ENCODE peak calls at places on chromosomes 13 and 19, in seven cellular contexts. One of them, this sample, is unnamed.
A peak's percentile ranks its signal among the peaks of the same experiment; 100 is the strongest.

GRCh38 chr13:66009241-66009640 is 1220.9 kb downstream of the PCDH9 start:
- DNase-seq in H1: no peak
- DNase-seq in GM12878: no peak
- DNase-seq in tibial nerve: no peak
- DNase-seq in sigmoid colon: no peak
- DNase-seq in A549: no peak
- DNase-seq in upper lobe of left lung: no peak
- DNase-seq in this sample: no peak

GRCh38 chr19:5994407-5995165 is 16.6 kb upstream of the RANBP3 start:
- DNase-seq in H1: no peak
- DNase-seq in upper lobe of left lung: no peak
- DNase-seq in A549: no peak
- DNase-seq in tibial nerve: no peak
- DNase-seq in GM12878: no peak
- DNase-seq in sigmoid colon: no peak
- DNase-seq in this sample: no peak

GRCh38 chr13:76879211-76879875 is 6.9 kb downstream of the KCTD12 start:
- DNase-seq in sigmoid colon: peak; percentile 89
- DNase-seq in H1: no peak
- DNase-seq in tibial nerve: peak; percentile 67
- DNase-seq in upper lobe of left lung: peak; percentile 82
- DNase-seq in A549: no peak
- DNase-seq in GM12878: peak; percentile 47
- DNase-seq in this sample: peak; percentile 46

GRCh38 chr19:48244289-48244688 is 11.4 kb downstream of the CARD8 start:
- DNase-seq in upper lobe of left lung: peak; percentile 26
- DNase-seq in A549: no peak
- DNase-seq in GM12878: no peak
- DNase-seq in sigmoid colon: no peak
- DNase-seq in tibial nerve: no peak
- DNase-seq in H1: no peak
- DNase-seq in this sample: no peak

GRCh38 chr19:56369886-56370676 is 23.3 kb downstream of the ZNF582 start:
- DNase-seq in tibial nerve: no peak
- DNase-seq in sigmoid colon: no peak
- DNase-seq in upper lobe of left lung: no peak
- DNase-seq in GM12878: no peak
- DNase-seq in H1: no peak
- DNase-seq in A549: no peak
- DNase-seq in this sample: no peak

GRCh38 chr19:32566246-32566830 is 14.7 kb upstream of the PDCD5 start:
- DNase-seq in H1: no peak
- DNase-seq in upper lobe of left lung: no peak
- DNase-seq in A549: no peak
- DNase-seq in tibial nerve: no peak
- DNase-seq in GM12878: no peak
- DNase-seq in sigmoid colon: no peak
- DNase-seq in this sample: no peak

GRCh38 chr13:51995677-51996551 is 15.3 kb downstream of the ATP7B start:
- DNase-seq in GM12878: no peak
- DNase-seq in H1: no peak
- DNase-seq in upper lobe of left lung: peak; percentile 32
- DNase-seq in sigmoid colon: no peak
- DNase-seq in A549: no peak
- DNase-seq in tibial nerve: no peak
- DNase-seq in this sample: peak; percentile 45

GRCh38 chr13:71278512-71278911 is 588.5 kb downstream of the DACH1 start:
- DNase-seq in tibial nerve: no peak
- DNase-seq in sigmoid colon: no peak
- DNase-seq in A549: no peak
- DNase-seq in upper lobe of left lung: no peak
- DNase-seq in H1: no peak
- DNase-seq in GM12878: no peak
- DNase-seq in this sample: no peak

GRCh38 chr19:54136086-54136863 is 1.3 kb upstream of the CNOT3 start:
- DNase-seq in sigmoid colon: no peak
- DNase-seq in upper lobe of left lung: no peak
- DNase-seq in A549: no peak
- DNase-seq in tibial nerve: no peak
- DNase-seq in H1: no peak
- DNase-seq in GM12878: no peak
- DNase-seq in this sample: no peak

GRCh38 chr19:10740798-10741197 is 22.9 kb downstream of the DNM2 start:
- DNase-seq in upper lobe of left lung: no peak
- DNase-seq in tibial nerve: no peak
- DNase-seq in H1: no peak
- DNase-seq in GM12878: no peak
- DNase-seq in sigmoid colon: no peak
- DNase-seq in A549: no peak
- DNase-seq in this sample: no peak

GRCh38 chr13:94305463-94305862 is 174.0 kb downstream of the DCT start:
- DNase-seq in upper lobe of left lung: no peak
- DNase-seq in H1: no peak
- DNase-seq in sigmoid colon: no peak
- DNase-seq in A549: peak; percentile 3
- DNase-seq in tibial nerve: peak; percentile 39
- DNase-seq in GM12878: no peak
- DNase-seq in this sample: no peak

GRCh38 chr19:34253711-34254551 is 423 bp upstream of the GARRE1 start:
- DNase-seq in A549: no peak
- DNase-seq in sigmoid colon: peak; percentile 91
- DNase-seq in tibial nerve: peak; percentile 78
- DNase-seq in GM12878: no peak
- DNase-seq in upper lobe of left lung: peak; percentile 84
- DNase-seq in H1: peak; percentile 96
- DNase-seq in this sample: peak; percentile 92

GRCh38 chr19:17339088-17339741 is 1.9 kb downstream of the GTPBP3 start:
- DNase-seq in H1: peak; percentile 90
- DNase-seq in tibial nerve: no peak
- DNase-seq in upper lobe of left lung: no peak
- DNase-seq in GM12878: no peak
- DNase-seq in sigmoid colon: no peak
- DNase-seq in A549: no peak
- DNase-seq in this sample: no peak

GRCh38 chr13:93603043-93603442 is 376.4 kb downstream of the GPC6 start:
- DNase-seq in upper lobe of left lung: no peak
- DNase-seq in A549: peak; percentile 49
- DNase-seq in GM12878: no peak
- DNase-seq in H1: no peak
- DNase-seq in sigmoid colon: no peak
- DNase-seq in tibial nerve: no peak
- DNase-seq in this sample: no peak

GRCh38 chr19:17170538-17171297 is 44.4 kb upstream of the USE1 start:
- DNase-seq in upper lobe of left lung: no peak
- DNase-seq in tibial nerve: no peak
- DNase-seq in H1: no peak
- DNase-seq in GM12878: no peak
- DNase-seq in A549: no peak
- DNase-seq in sigmoid colon: no peak
- DNase-seq in this sample: no peak

GRCh38 chr13:95403349-95404140 is 102.3 kb upstream of the ABCC4 start:
- DNase-seq in GM12878: no peak
- DNase-seq in sigmoid colon: no peak
- DNase-seq in H1: peak; percentile 83
- DNase-seq in A549: no peak
- DNase-seq in upper lobe of left lung: no peak
- DNase-seq in tibial nerve: no peak
- DNase-seq in this sample: no peak

GRCh38 chr13:41544824-41545707 is 87.7 kb downstream of the RGCC start:
- DNase-seq in GM12878: no peak
- DNase-seq in H1: no peak
- DNase-seq in A549: no peak
- DNase-seq in upper lobe of left lung: no peak
- DNase-seq in tibial nerve: no peak
- DNase-seq in sigmoid colon: no peak
- DNase-seq in this sample: no peak

GRCh38 chr19:55258476-55258827 is 365 bp downstream of the PPP6R1 start:
- DNase-seq in tibial nerve: no peak
- DNase-seq in GM12878: no peak
- DNase-seq in A549: no peak
- DNase-seq in H1: no peak
- DNase-seq in upper lobe of left lung: no peak
- DNase-seq in sigmoid colon: no peak
- DNase-seq in this sample: no peak

GRCh38 chr19:1063030-1063908 is 3.7 kb upstream of the ARHGAP45 start:
- DNase-seq in H1: peak; percentile 67
- DNase-seq in A549: peak; percentile 77
- DNase-seq in sigmoid colon: no peak
- DNase-seq in upper lobe of left lung: peak; percentile 55
- DNase-seq in GM12878: no peak
- DNase-seq in tibial nerve: no peak
- DNase-seq in this sample: no peak

GRCh38 chr13:79435549-79435948 is 29.5 kb upstream of the RBM26 start:
- DNase-seq in upper lobe of left lung: no peak
- DNase-seq in tibial nerve: no peak
- DNase-seq in H1: no peak
- DNase-seq in A549: peak; percentile 35
- DNase-seq in sigmoid colon: no peak
- DNase-seq in GM12878: no peak
- DNase-seq in this sample: no peak

DNA sequence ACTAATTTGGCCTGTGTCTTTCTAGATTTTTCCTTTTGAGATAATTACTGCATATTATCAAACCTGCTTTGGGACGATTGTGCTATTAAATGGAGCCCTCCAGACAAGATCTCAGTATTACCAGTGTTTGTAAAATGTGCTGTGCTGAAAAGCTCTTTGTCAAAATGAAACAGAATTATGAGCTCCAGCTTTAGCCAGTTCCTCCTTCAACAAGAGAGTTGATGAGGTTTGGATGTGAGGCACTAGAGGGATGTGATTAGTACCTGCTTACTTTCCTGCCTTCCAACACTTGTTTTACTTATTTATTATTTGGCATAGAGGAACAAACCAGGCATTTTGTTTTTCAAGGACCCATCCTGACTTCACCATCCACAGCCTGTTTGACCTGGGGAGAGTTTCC is 32.8 kb upstream of the CPB2 start:
- DNase-seq in sigmoid colon: no peak
- DNase-seq in H1: no peak
- DNase-seq in tibial nerve: no peak
- DNase-seq in upper lobe of left lung: no peak
- DNase-seq in GM12878: no peak
- DNase-seq in A549: no peak
- DNase-seq in this sample: no peak
- TF ChIP-seq POLR2A in sigmoid colon: no peak
- TF ChIP-seq POLR2A in H1: no peak
- TF ChIP-seq POLR2A in tibial nerve: no peak
- TF ChIP-seq POLR2A in upper lobe of left lung: no peak
- TF ChIP-seq POLR2A in GM12878: no peak
- TF ChIP-seq POLR2A in A549: no peak
- TF ChIP-seq POLR2A in this sample: no peak

GRCh38 chr19:46821512-46822359 is 28.9 kb downstream of the AP2S1 start:
- DNase-seq in tibial nerve: no peak
- DNase-seq in H1: no peak
- DNase-seq in upper lobe of left lung: no peak
- DNase-seq in A549: no peak
- DNase-seq in GM12878: no peak
- DNase-seq in sigmoid colon: no peak
- DNase-seq in this sample: peak; percentile 67
- H3K4me1 ChIP-seq in tibial nerve: peaks cover 13% of the 10 kb centered on the region
- H3K4me1 ChIP-seq in H1: no peaks in the 10 kb centered on the region
- H3K4me1 ChIP-seq in upper lobe of left lung: peaks cover 16% of the 10 kb centered on the region
- H3K4me1 ChIP-seq in A549: no peaks in the 10 kb centered on the region
- H3K4me1 ChIP-seq in GM12878: peaks cover 27% of the 10 kb centered on the region
- H3K4me1 ChIP-seq in sigmoid colon: no peaks in the 10 kb centered on the region
- H3K4me1 ChIP-seq in this sample: peaks cover 19% of the 10 kb centered on the region

DNA sequence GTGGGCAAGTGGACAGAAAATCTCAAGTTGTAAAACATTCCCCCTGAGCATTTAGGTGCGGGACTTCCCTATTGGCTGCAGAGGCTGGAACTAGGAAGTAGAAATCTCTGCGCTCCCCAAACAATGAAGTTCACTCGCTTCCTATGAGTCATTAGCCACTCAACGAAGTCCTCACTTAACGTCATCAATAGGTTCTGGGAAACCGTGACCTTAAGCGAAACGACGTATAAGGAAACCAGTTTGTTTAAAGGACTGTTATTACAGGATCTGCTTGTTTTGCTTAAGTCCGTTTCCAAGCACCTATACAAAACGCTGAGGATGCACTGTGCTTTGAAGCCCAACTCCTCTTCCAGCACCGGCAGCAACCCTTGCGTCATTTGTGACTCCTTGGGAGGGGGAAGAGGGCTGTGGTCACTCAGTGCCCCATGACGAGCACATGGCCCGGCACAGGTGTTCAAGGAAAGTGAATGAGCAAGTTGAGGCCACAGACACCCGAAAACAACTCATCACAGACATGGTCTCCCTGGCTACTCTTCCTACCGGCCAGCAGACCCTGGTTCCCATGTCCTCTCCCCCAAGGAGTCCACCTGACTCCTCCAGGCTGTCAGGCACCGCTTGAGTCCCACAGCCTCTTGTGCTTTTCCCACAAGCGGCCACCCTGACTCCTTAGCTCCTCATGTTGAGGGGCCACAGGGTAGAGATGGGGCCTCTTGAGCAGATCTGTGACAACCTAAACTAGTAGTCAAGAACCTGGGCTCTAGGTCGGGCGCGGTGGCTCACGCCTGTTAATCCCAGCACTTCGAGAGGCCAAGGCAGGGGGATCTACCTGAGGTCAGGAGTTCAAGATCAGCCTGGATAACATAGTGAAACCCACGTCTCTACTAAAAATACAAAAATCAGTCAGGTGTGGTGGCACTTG is 4.8 kb downstream of the RPS16 start:
- DNase-seq in upper lobe of left lung: peak; percentile 88
- DNase-seq in A549: peak; percentile 100
- DNase-seq in tibial nerve: no peak
- DNase-seq in H1: peak; percentile 60
- DNase-seq in GM12878: no peak
- DNase-seq in sigmoid colon: no peak
- DNase-seq in this sample: peak; percentile 59
- TF ChIP-seq EP300 in upper lobe of left lung: peak; percentile 98
- TF ChIP-seq EP300 in A549: peak; percentile 73
- TF ChIP-seq EP300 in tibial nerve: peak; percentile 68
- TF ChIP-seq EP300 in H1: no peak
- TF ChIP-seq EP300 in GM12878: no peak
- TF ChIP-seq EP300 in sigmoid colon: no peak
- TF ChIP-seq EP300 in this sample: peak; percentile 59

GRCh38 chr19:18593367-18594095 is 4.9 kb downstream of the REX1BD start:
- DNase-seq in A549: no peak
- DNase-seq in tibial nerve: no peak
- DNase-seq in GM12878: no peak
- DNase-seq in H1: no peak
- DNase-seq in upper lobe of left lung: no peak
- DNase-seq in sigmoid colon: no peak
- DNase-seq in this sample: no peak

GRCh38 chr19:18591735-18592385 is 3.3 kb downstream of the REX1BD start:
- DNase-seq in upper lobe of left lung: no peak
- DNase-seq in H1: no peak
- DNase-seq in sigmoid colon: no peak
- DNase-seq in tibial nerve: no peak
- DNase-seq in GM12878: no peak
- DNase-seq in A549: no peak
- DNase-seq in this sample: no peak

GRCh38 chr19:18596752-18597157 is 8.2 kb downstream of the REX1BD start:
- DNase-seq in H1: peak; percentile 91
- DNase-seq in GM12878: no peak
- DNase-seq in sigmoid colon: no peak
- DNase-seq in tibial nerve: peak; percentile 38
- DNase-seq in A549: peak; percentile 45
- DNase-seq in upper lobe of left lung: peak; percentile 51
- DNase-seq in this sample: peak; percentile 63

GRCh38 chr19:18594096-18594823 is 5.7 kb downstream of the REX1BD start:
- DNase-seq in H1: peak; percentile 90
- DNase-seq in A549: peak; percentile 44
- DNase-seq in sigmoid colon: peak; percentile 90
- DNase-seq in tibial nerve: peak; percentile 63
- DNase-seq in GM12878: no peak
- DNase-seq in upper lobe of left lung: peak; percentile 77
- DNase-seq in this sample: peak; percentile 79

GRCh38 chr19:18594824-18595373 is 6.3 kb downstream of the REX1BD start:
- DNase-seq in GM12878: no peak
- DNase-seq in sigmoid colon: no peak
- DNase-seq in upper lobe of left lung: no peak
- DNase-seq in H1: peak; percentile 58
- DNase-seq in tibial nerve: no peak
- DNase-seq in A549: no peak
- DNase-seq in this sample: no peak
- TF ChIP-seq POLR2A in GM12878: no peak
- TF ChIP-seq POLR2A in sigmoid colon: no peak
- TF ChIP-seq POLR2A in upper lobe of left lung: no peak
- TF ChIP-seq POLR2A in H1: no peak
- TF ChIP-seq POLR2A in tibial nerve: no peak
- TF ChIP-seq POLR2A in A549: no peak
- TF ChIP-seq POLR2A in this sample: no peak